ENCODE peak calls at places on chromosomes 1 and 21, in four cellular contexts. T is RPMI7951; F is hypothalamus; V is stimulated activated CD8-positive, alpha-beta memory T cell treated with anti-CD3 and anti-CD28 coated beads, Interleukin-7, amount 100 ng/mL, for 24 hours. L is an unnamed sample.

GRCh38 chr1:205229399-205229861 is 1.7 kb downstream of the TMCC2 start:
- DNase-seq in T (peak), F (no peak), V (no peak), L (peak)

GRCh38 chr1:77021637-77022036 is 154.4 kb downstream of the ST6GALNAC5 start:
- DNase-seq in T (no peak), F (no peak), V (no peak), L (no peak)

GRCh38 chr1:209802117-209802779 is 3.7 kb downstream of the IRF6 start:
- DNase-seq in T (no peak), F (no peak), V (no peak), L (no peak)

GRCh38 chr21:46078322-46078981 is 19.5 kb upstream of the COL6A2 start:
- DNase-seq in T (peak), F (no peak), V (no peak), L (no peak)

GRCh38 chr1:6106321-6106731 is 60.6 kb downstream of the KCNAB2 start:
- DNase-seq in T (no peak), F (no peak), V (no peak), L (no peak)

GRCh38 chr1:95021794-95022193 is 51.0 kb downstream of the ALG14 start:
- DNase-seq in T (no peak), F (no peak), V (no peak), L (peak)

GRCh38 chr1:54241430-54241829 is 41.5 kb downstream of the MRPL37 start:
- DNase-seq in T (no peak), F (no peak), V (no peak), L (no peak)

GRCh38 chr1:234535763-234536515 is 57.0 kb upstream of the TARBP1 start:
- DNase-seq in T (no peak), F (no peak), V (no peak), L (no peak)

GRCh38 chr1:108049083-108049819 is 84.3 kb upstream of the VAV3 start:
- DNase-seq in T (peak), F (no peak), V (peak), L (no peak)

GRCh38 chr1:244394851-244395765 is 56.6 kb downstream of the ADSS2 start:
- DNase-seq in T (no peak), F (no peak), V (no peak), L (no peak)